ENCODE peak calls at places on chromosomes 1 and 21, in five cellular contexts. One of them, this sample, is unnamed. For H3K4me1, the result is how much of the 10 kb centered on the place peaks cover.

GRCh38 chr1:2492091-2492490 is 16.0 kb downstream of the PLCH2 start:
- DNase-seq in Peyer's patch: no peak
- DNase-seq in ovary: no peak
- DNase-seq in left lung: no peak
- DNase-seq in heart left ventricle: no peak
- DNase-seq in this sample: no peak

GRCh38 chr21:38859852-38860251 is 54.1 kb downstream of the ETS2 start:
- DNase-seq in left lung: no peak
- DNase-seq in Peyer's patch: no peak
- DNase-seq in ovary: no peak
- DNase-seq in heart left ventricle: no peak
- DNase-seq in this sample: no peak

GRCh38 chr1:205577874-205578658 is 53.7 kb downstream of the ELK4 start:
- DNase-seq in left lung: no peak
- DNase-seq in ovary: no peak
- DNase-seq in Peyer's patch: no peak
- DNase-seq in heart left ventricle: no peak
- DNase-seq in this sample: no peak

GRCh38 chr1:224438989-224439388 is 4.4 kb upstream of the WDR26 start:
- DNase-seq in heart left ventricle: no peak
- DNase-seq in ovary: no peak
- DNase-seq in left lung: no peak
- DNase-seq in Peyer's patch: no peak
- DNase-seq in this sample: no peak

GRCh38 chr1:116477428-116477827 is 93.4 kb downstream of the CD58 start:
- DNase-seq in left lung: no peak
- DNase-seq in heart left ventricle: peak
- DNase-seq in ovary: no peak
- DNase-seq in Peyer's patch: no peak
- DNase-seq in this sample: no peak

GRCh38 chr1:115671176-115672062 is 29.6 kb downstream of the VANGL1 start:
- DNase-seq in ovary: no peak
- DNase-seq in Peyer's patch: no peak
- DNase-seq in left lung: no peak
- DNase-seq in heart left ventricle: no peak
- DNase-seq in this sample: no peak

GRCh38 chr1:244603498-244603897 is 49.4 kb upstream of the DESI2 start:
- DNase-seq in Peyer's patch: no peak
- DNase-seq in ovary: no peak
- DNase-seq in left lung: no peak
- DNase-seq in heart left ventricle: no peak
- DNase-seq in this sample: no peak

GRCh38 chr1:237383825-237384612 is 342.0 kb downstream of the RYR2 start:
- DNase-seq in Peyer's patch: no peak
- DNase-seq in left lung: no peak
- DNase-seq in ovary: no peak
- DNase-seq in heart left ventricle: no peak
- DNase-seq in this sample: no peak

GRCh38 chr21:14567557-14568279 is 21.6 kb upstream of the SAMSN1 start:
- DNase-seq in left lung: peak
- DNase-seq in heart left ventricle: no peak
- DNase-seq in ovary: no peak
- DNase-seq in Peyer's patch: peak
- DNase-seq in this sample: no peak

GRCh38 chr1:19015476-19015875 is 59.0 kb upstream of the IFFO2 start:
- DNase-seq in Peyer's patch: no peak
- DNase-seq in heart left ventricle: no peak
- DNase-seq in ovary: no peak
- DNase-seq in left lung: no peak
- DNase-seq in this sample: no peak

GRCh38 chr1:32393136-32393535 is 1.1 kb downstream of the BSDC1 start:
- DNase-seq in heart left ventricle: no peak
- DNase-seq in left lung: no peak
- DNase-seq in ovary: no peak
- DNase-seq in Peyer's patch: no peak
- DNase-seq in this sample: no peak

GRCh38 chr21:14064296-14064645 is 146.5 kb downstream of the LIPI start:
- DNase-seq in left lung: no peak
- DNase-seq in Peyer's patch: no peak
- DNase-seq in ovary: no peak
- DNase-seq in heart left ventricle: no peak
- DNase-seq in this sample: no peak

GRCh38 chr1:235079443-235079967 is 49.1 kb downstream of the TOMM20 start:
- DNase-seq in ovary: peak
- DNase-seq in heart left ventricle: no peak
- DNase-seq in Peyer's patch: no peak
- DNase-seq in left lung: peak
- DNase-seq in this sample: no peak

GRCh38 chr1:92691937-92692336 is 93.0 kb downstream of the EVI5 start:
- DNase-seq in ovary: no peak
- DNase-seq in heart left ventricle: no peak
- DNase-seq in left lung: no peak
- DNase-seq in Peyer's patch: no peak
- DNase-seq in this sample: no peak

GRCh38 chr21:35635261-35635660 is 425.1 kb downstream of the SETD4 start:
- DNase-seq in ovary: no peak
- DNase-seq in heart left ventricle: no peak
- DNase-seq in Peyer's patch: no peak
- DNase-seq in left lung: no peak
- DNase-seq in this sample: no peak

GRCh38 chr1:19390901-19391595 is 78.9 kb downstream of the SLC66A1 start:
- DNase-seq in ovary: peak
- DNase-seq in left lung: peak
- DNase-seq in heart left ventricle: peak
- DNase-seq in Peyer's patch: peak
- DNase-seq in this sample: peak

GRCh38 chr21:31326478-31327247 is 17.4 kb downstream of the TIAM1 start:
- DNase-seq in left lung: no peak
- DNase-seq in Peyer's patch: peak
- DNase-seq in ovary: no peak
- DNase-seq in heart left ventricle: no peak
- DNase-seq in this sample: no peak

GRCh38 chr1:22527122-22527521 is 36.2 kb upstream of the EPHA8 start:
- DNase-seq in heart left ventricle: no peak
- DNase-seq in left lung: no peak
- DNase-seq in ovary: no peak
- DNase-seq in Peyer's patch: no peak
- DNase-seq in this sample: no peak

GRCh38 chr1:205360891-205361290 is 4.2 kb upstream of the KLHDC8A start:
- DNase-seq in ovary: no peak
- DNase-seq in left lung: no peak
- DNase-seq in Peyer's patch: no peak
- DNase-seq in heart left ventricle: no peak
- DNase-seq in this sample: no peak

GRCh38 chr1:175628548-175629317 is 114.7 kb downstream of the TNR start:
- DNase-seq in ovary: no peak
- DNase-seq in left lung: no peak
- DNase-seq in heart left ventricle: peak
- DNase-seq in Peyer's patch: peak
- DNase-seq in this sample: peak

GRCh38 chr1:115052454-115053083 is 22.9 kb downstream of the TSHB start:
- DNase-seq in ovary: peak
- DNase-seq in Peyer's patch: peak
- DNase-seq in left lung: no peak
- DNase-seq in heart left ventricle: peak
- DNase-seq in this sample: no peak

GRCh38 chr1:12475158-12475934 is 142.7 kb downstream of the DHRS3 start:
- DNase-seq in ovary: no peak
- DNase-seq in left lung: no peak
- DNase-seq in Peyer's patch: no peak
- DNase-seq in heart left ventricle: no peak
- DNase-seq in this sample: no peak

GRCh38 chr1:115453666-115454065 is 115.6 kb upstream of the NGF start:
- DNase-seq in heart left ventricle: no peak
- DNase-seq in Peyer's patch: no peak
- DNase-seq in left lung: no peak
- DNase-seq in ovary: no peak
- DNase-seq in this sample: no peak

GRCh38 chr1:181081399-181081798 is 7.1 kb upstream of the IER5 start:
- DNase-seq in left lung: no peak
- DNase-seq in Peyer's patch: no peak
- DNase-seq in heart left ventricle: no peak
- DNase-seq in ovary: no peak
- DNase-seq in this sample: no peak

GRCh38 chr1:1862905-1863547 is 27.9 kb downstream of the GNB1 start:
- DNase-seq in left lung: no peak
- DNase-seq in ovary: no peak
- DNase-seq in Peyer's patch: no peak
- DNase-seq in heart left ventricle: no peak
- DNase-seq in this sample: no peak

GRCh38 chr1:214362188-214362882 is 81.4 kb downstream of the SMYD2 start:
- DNase-seq in ovary: no peak
- DNase-seq in heart left ventricle: peak
- DNase-seq in left lung: peak
- DNase-seq in Peyer's patch: no peak
- DNase-seq in this sample: no peak

GRCh38 chr21:33481314-33481943 is 1.7 kb upstream of the TMEM50B start:
- DNase-seq in Peyer's patch: no peak
- DNase-seq in ovary: no peak
- DNase-seq in left lung: no peak
- DNase-seq in heart left ventricle: no peak
- DNase-seq in this sample: no peak

GRCh38 chr1:1338278-1338677 is 7.2 kb downstream of the TAS1R3 start:
- DNase-seq in heart left ventricle: no peak
- DNase-seq in Peyer's patch: no peak
- DNase-seq in left lung: no peak
- DNase-seq in ovary: no peak
- DNase-seq in this sample: no peak

GRCh38 chr1:27430903-27431653 is 38.7 kb downstream of the GPR3 start:
- DNase-seq in heart left ventricle: peak
- DNase-seq in Peyer's patch: peak
- DNase-seq in left lung: no peak
- DNase-seq in ovary: no peak
- DNase-seq in this sample: peak

GRCh38 chr1:236603896-236604217 is 459 bp downstream of the HEATR1 start:
- DNase-seq in ovary: no peak
- DNase-seq in heart left ventricle: no peak
- DNase-seq in Peyer's patch: no peak
- DNase-seq in left lung: no peak
- DNase-seq in this sample: no peak

GRCh38 chr1:236070753-236071152 is 5.9 kb upstream of the NID1 start:
- DNase-seq in Peyer's patch: no peak
- DNase-seq in heart left ventricle: no peak
- DNase-seq in left lung: no peak
- DNase-seq in ovary: no peak
- DNase-seq in this sample: no peak

GRCh38 chr1:64898107-64898861 is 68.1 kb downstream of the JAK1 start:
- DNase-seq in heart left ventricle: peak
- DNase-seq in Peyer's patch: peak
- DNase-seq in ovary: peak
- DNase-seq in left lung: peak
- DNase-seq in this sample: peak

GRCh38 chr1:113797472-113797871 is 14.8 kb downstream of the RSBN1 start:
- DNase-seq in ovary: no peak
- DNase-seq in Peyer's patch: no peak
- DNase-seq in heart left ventricle: no peak
- DNase-seq in left lung: no peak
- DNase-seq in this sample: no peak
- H3K4me1 ChIP-seq in ovary: under half
- H3K4me1 ChIP-seq in Peyer's patch: under half
- H3K4me1 ChIP-seq in heart left ventricle: under half
- H3K4me1 ChIP-seq in left lung: under half
- H3K4me1 ChIP-seq in this sample: under half

GRCh38 chr1:67988066-67988465 is 62.4 kb downstream of the DIRAS3 start:
- DNase-seq in ovary: no peak
- DNase-seq in heart left ventricle: no peak
- DNase-seq in left lung: no peak
- DNase-seq in Peyer's patch: no peak
- DNase-seq in this sample: no peak
- H3K4me3 ChIP-seq in ovary: no peak
- H3K4me3 ChIP-seq in heart left ventricle: no peak
- H3K4me3 ChIP-seq in left lung: no peak
- H3K4me3 ChIP-seq in Peyer's patch: no peak
- H3K4me3 ChIP-seq in this sample: no peak

DNA sequence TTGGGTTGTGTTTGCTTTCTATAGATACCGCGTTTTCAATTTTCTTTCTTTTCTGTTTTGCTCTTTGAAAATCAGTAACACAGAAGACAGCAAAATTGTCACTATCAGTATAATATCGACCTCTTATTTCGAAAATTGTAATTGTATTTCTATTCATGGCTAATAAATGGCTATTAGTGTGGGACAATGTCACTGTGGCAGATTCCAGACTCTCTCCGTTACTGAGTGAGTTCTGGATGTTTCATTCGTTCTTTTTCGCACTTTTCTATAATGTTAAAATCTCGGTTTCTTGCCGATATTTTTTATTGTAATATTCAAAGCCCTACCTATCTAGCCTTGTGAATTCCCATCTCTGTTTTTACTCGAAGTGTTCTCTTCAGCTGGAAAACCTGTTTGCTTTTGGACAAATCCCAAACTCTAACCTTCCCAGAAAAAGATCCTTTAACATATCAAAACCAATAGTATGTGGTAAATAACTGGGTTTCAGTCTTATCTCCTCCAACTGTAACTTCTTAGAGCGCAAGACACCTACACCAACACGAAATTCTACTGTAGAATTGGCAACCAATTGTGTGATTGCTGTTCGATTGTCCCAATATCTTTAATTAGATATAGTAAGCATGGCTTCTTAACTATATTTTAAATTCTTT is 6.0 kb upstream of the MPZL1 start:
- DNase-seq in ovary: no peak
- DNase-seq in Peyer's patch: no peak
- DNase-seq in left lung: no peak
- DNase-seq in heart left ventricle: no peak
- DNase-seq in this sample: no peak
- TF ChIP-seq CTCF in ovary: no peak
- TF ChIP-seq CTCF in Peyer's patch: no peak
- TF ChIP-seq CTCF in left lung: no peak
- TF ChIP-seq CTCF in heart left ventricle: no peak
- TF ChIP-seq CTCF in this sample: no peak

GRCh38 chr1:26289158-26290059 is 9.5 kb downstream of the SH3BGRL3 start:
- DNase-seq in Peyer's patch: peak
- DNase-seq in left lung: peak
- DNase-seq in heart left ventricle: no peak
- DNase-seq in ovary: no peak
- DNase-seq in this sample: no peak
- H3K4me1 ChIP-seq in Peyer's patch: half or more
- H3K4me1 ChIP-seq in left lung: under half
- H3K4me1 ChIP-seq in heart left ventricle: half or more
- H3K4me1 ChIP-seq in ovary: under half
- H3K4me1 ChIP-seq in this sample: under half

This sample was measured in heart right ventricle.